ENCODE peak calls at places on chromosomes 2 and 18, in four cellular contexts. One of them, this sample, is unnamed. For H3K4me1, the result is how much of the 10 kb centered on the place peaks cover.

GRCh38 chr2:216315817-216316603 is 56.3 kb downstream of the MARCHF4 start:
- DNase-seq in tibial nerve: no peak
- DNase-seq in GM23338: peak
- DNase-seq in upper lobe of left lung: no peak
- DNase-seq in this sample: no peak

GRCh38 chr18:78813156-78813555 is 166.5 kb upstream of the SALL3 start:
- DNase-seq in GM23338: peak
- DNase-seq in upper lobe of left lung: no peak
- DNase-seq in tibial nerve: no peak
- DNase-seq in this sample: no peak

GRCh38 chr2:128746356-128746755 is 427.7 kb upstream of the HS6ST1 start:
- DNase-seq in GM23338: no peak
- DNase-seq in upper lobe of left lung: no peak
- DNase-seq in tibial nerve: no peak
- DNase-seq in this sample: no peak

GRCh38 chr2:190451561-190452176 is 43.5 kb downstream of the MFSD6 start:
- DNase-seq in tibial nerve: no peak
- DNase-seq in GM23338: no peak
- DNase-seq in upper lobe of left lung: no peak
- DNase-seq in this sample: no peak

GRCh38 chr2:178143481-178143880 is 31.2 kb downstream of the RBM45 start:
- DNase-seq in upper lobe of left lung: no peak
- DNase-seq in GM23338: no peak
- DNase-seq in tibial nerve: no peak
- DNase-seq in this sample: no peak

GRCh38 chr18:30675493-30675892 is 367.0 kb downstream of the DSC3 start:
- DNase-seq in tibial nerve: no peak
- DNase-seq in upper lobe of left lung: no peak
- DNase-seq in GM23338: no peak
- DNase-seq in this sample: no peak

GRCh38 chr2:152395132-152396024 is 60.4 kb downstream of the FMNL2 start:
- DNase-seq in GM23338: no peak
- DNase-seq in tibial nerve: no peak
- DNase-seq in upper lobe of left lung: no peak
- DNase-seq in this sample: no peak

GRCh38 chr2:26884486-26884885 is 36.6 kb downstream of the DPYSL5 start:
- DNase-seq in tibial nerve: no peak
- DNase-seq in upper lobe of left lung: no peak
- DNase-seq in GM23338: no peak
- DNase-seq in this sample: no peak

GRCh38 chr2:239292956-239293355 is 107.9 kb downstream of the HDAC4 start:
- DNase-seq in GM23338: no peak
- DNase-seq in upper lobe of left lung: no peak
- DNase-seq in tibial nerve: no peak
- DNase-seq in this sample: peak

GRCh38 chr2:207133862-207134519 is 31.8 kb downstream of the KLF7 start:
- DNase-seq in GM23338: peak
- DNase-seq in upper lobe of left lung: peak
- DNase-seq in tibial nerve: peak
- DNase-seq in this sample: peak

GRCh38 chr2:121034551-121034950 is 250.5 kb downstream of the TFCP2L1 start:
- DNase-seq in upper lobe of left lung: peak
- DNase-seq in GM23338: no peak
- DNase-seq in tibial nerve: no peak
- DNase-seq in this sample: peak

GRCh38 chr2:240917684-240918257 is 11.6 kb downstream of the CROCC2 start:
- DNase-seq in tibial nerve: no peak
- DNase-seq in upper lobe of left lung: peak
- DNase-seq in GM23338: no peak
- DNase-seq in this sample: peak

GRCh38 chr2:200259577-200259957 is 46.9 kb upstream of the SPATS2L start:
- DNase-seq in GM23338: no peak
- DNase-seq in upper lobe of left lung: no peak
- DNase-seq in tibial nerve: no peak
- DNase-seq in this sample: no peak

GRCh38 chr2:165563468-165564225 is 94.1 kb downstream of the CSRNP3 start:
- DNase-seq in GM23338: peak
- DNase-seq in upper lobe of left lung: no peak
- DNase-seq in tibial nerve: no peak
- DNase-seq in this sample: no peak

GRCh38 chr2:221574231-221574570 is 2.1 kb upstream of the EPHA4 start:
- DNase-seq in tibial nerve: no peak
- DNase-seq in GM23338: no peak
- DNase-seq in upper lobe of left lung: no peak
- DNase-seq in this sample: no peak

GRCh38 chr2:69067866-69068265 is 54.9 kb downstream of the ANTXR1 start:
- DNase-seq in GM23338: no peak
- DNase-seq in upper lobe of left lung: no peak
- DNase-seq in tibial nerve: no peak
- DNase-seq in this sample: no peak

GRCh38 chr2:1771626-1772280 is 27.4 kb upstream of the PXDN start:
- DNase-seq in GM23338: no peak
- DNase-seq in tibial nerve: no peak
- DNase-seq in upper lobe of left lung: no peak
- DNase-seq in this sample: no peak

GRCh38 chr2:111165084-111165483 is 44.4 kb downstream of the BCL2L11 start:
- DNase-seq in upper lobe of left lung: no peak
- DNase-seq in tibial nerve: no peak
- DNase-seq in GM23338: no peak
- DNase-seq in this sample: no peak

GRCh38 chr2:224359569-224359968 is 42.3 kb downstream of the FAM124B start:
- DNase-seq in GM23338: peak
- DNase-seq in tibial nerve: no peak
- DNase-seq in upper lobe of left lung: no peak
- DNase-seq in this sample: no peak

GRCh38 chr2:207135340-207135739 is 30.4 kb downstream of the KLF7 start:
- DNase-seq in GM23338: no peak
- DNase-seq in upper lobe of left lung: no peak
- DNase-seq in tibial nerve: no peak
- DNase-seq in this sample: no peak

GRCh38 chr18:77164026-77164425 is 31.4 kb upstream of the MBP start:
- DNase-seq in upper lobe of left lung: no peak
- DNase-seq in tibial nerve: no peak
- DNase-seq in GM23338: no peak
- DNase-seq in this sample: no peak

GRCh38 chr2:30511122-30512083 is 64.4 kb downstream of the LCLAT1 start:
- DNase-seq in tibial nerve: peak
- DNase-seq in GM23338: peak
- DNase-seq in upper lobe of left lung: peak
- DNase-seq in this sample: peak

GRCh38 chr2:205969584-205969983 is 116.4 kb downstream of the INO80D start:
- DNase-seq in tibial nerve: no peak
- DNase-seq in GM23338: no peak
- DNase-seq in upper lobe of left lung: no peak
- DNase-seq in this sample: no peak

GRCh38 chr18:4755848-4756247 is 300.7 kb upstream of the DLGAP1 start:
- DNase-seq in GM23338: no peak
- DNase-seq in upper lobe of left lung: no peak
- DNase-seq in tibial nerve: no peak
- DNase-seq in this sample: no peak

GRCh38 chr2:218927876-218928275 is 31.6 kb upstream of the CDK5R2 start:
- DNase-seq in GM23338: no peak
- DNase-seq in upper lobe of left lung: no peak
- DNase-seq in tibial nerve: no peak
- DNase-seq in this sample: no peak

GRCh38 chr2:187461294-187462261 is 13.5 kb upstream of the CALCRL start:
- DNase-seq in tibial nerve: no peak
- DNase-seq in upper lobe of left lung: no peak
- DNase-seq in GM23338: peak
- DNase-seq in this sample: no peak

GRCh38 chr2:206392118-206392517 is 51.2 kb upstream of the ADAM23 start:
- DNase-seq in tibial nerve: no peak
- DNase-seq in upper lobe of left lung: no peak
- DNase-seq in GM23338: peak
- DNase-seq in this sample: no peak

GRCh38 chr2:24970483-24971299 is 1.1 kb downstream of the DNAJC27 start:
- DNase-seq in tibial nerve: peak
- DNase-seq in upper lobe of left lung: no peak
- DNase-seq in GM23338: peak
- DNase-seq in this sample: no peak

GRCh38 chr2:10356459-10356851 is 53.8 kb downstream of the HPCAL1 start:
- DNase-seq in upper lobe of left lung: no peak
- DNase-seq in GM23338: no peak
- DNase-seq in tibial nerve: no peak
- DNase-seq in this sample: no peak

GRCh38 chr2:187150667-187151066 is 297.4 kb downstream of the CALCRL start:
- DNase-seq in GM23338: no peak
- DNase-seq in tibial nerve: no peak
- DNase-seq in upper lobe of left lung: no peak
- DNase-seq in this sample: no peak

GRCh38 chr2:208266641-208267335 is 733 bp downstream of the PIKFYVE start:
- DNase-seq in upper lobe of left lung: no peak
- DNase-seq in tibial nerve: no peak
- DNase-seq in GM23338: no peak
- DNase-seq in this sample: no peak

GRCh38 chr18:13223341-13224148 is 5.0 kb downstream of the LDLRAD4 start:
- DNase-seq in tibial nerve: no peak
- DNase-seq in upper lobe of left lung: no peak
- DNase-seq in GM23338: no peak
- DNase-seq in this sample: peak

GRCh38 chr18:8286303-8286702 is 322.9 kb upstream of the RAB12 start:
- DNase-seq in tibial nerve: no peak
- DNase-seq in upper lobe of left lung: peak
- DNase-seq in GM23338: no peak
- DNase-seq in this sample: no peak

GRCh38 chr18:8288447-8289213 is 320.6 kb upstream of the RAB12 start:
- DNase-seq in tibial nerve: no peak
- DNase-seq in upper lobe of left lung: no peak
- DNase-seq in GM23338: no peak
- DNase-seq in this sample: no peak

GRCh38 chr18:8287184-8287885 is 321.9 kb upstream of the RAB12 start:
- DNase-seq in upper lobe of left lung: no peak
- DNase-seq in GM23338: no peak
- DNase-seq in tibial nerve: no peak
- DNase-seq in this sample: no peak

GRCh38 chr18:8279931-8280330 is 329.3 kb upstream of the RAB12 start:
- DNase-seq in GM23338: no peak
- DNase-seq in tibial nerve: no peak
- DNase-seq in upper lobe of left lung: no peak
- DNase-seq in this sample: no peak

GRCh38 chr18:8283901-8284585 is 325.2 kb upstream of the RAB12 start:
- DNase-seq in GM23338: no peak
- DNase-seq in upper lobe of left lung: no peak
- DNase-seq in tibial nerve: no peak
- DNase-seq in this sample: no peak
- H3K4me3 ChIP-seq in GM23338: no peak
- H3K4me3 ChIP-seq in upper lobe of left lung: no peak
- H3K4me3 ChIP-seq in tibial nerve: no peak
- H3K4me3 ChIP-seq in this sample: no peak

DNA sequence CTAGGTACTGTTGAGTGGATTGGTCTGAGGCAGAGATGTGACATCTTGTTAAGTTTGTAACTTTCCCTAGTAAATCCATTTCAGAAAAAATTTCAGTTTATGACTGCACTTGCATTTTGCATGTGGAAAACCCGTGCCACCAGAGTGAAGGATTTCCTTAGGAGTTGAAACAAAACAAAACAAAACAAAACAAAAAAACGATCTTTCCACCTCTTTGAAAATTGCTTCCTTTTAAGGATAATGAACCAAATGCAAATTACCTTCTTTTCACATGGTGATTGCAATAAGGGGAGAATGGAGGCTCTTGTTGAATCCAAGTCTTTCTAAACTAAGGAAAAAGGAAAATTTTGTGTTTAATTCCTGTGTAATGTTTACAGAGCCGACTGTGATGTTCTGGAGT is 43.2 kb downstream of the PHLPP1 start:
- DNase-seq in tibial nerve: no peak
- DNase-seq in upper lobe of left lung: no peak
- DNase-seq in GM23338: peak
- DNase-seq in this sample: no peak
- TF ChIP-seq CTCF in tibial nerve: no peak
- TF ChIP-seq CTCF in upper lobe of left lung: no peak
- TF ChIP-seq CTCF in GM23338: no peak
- TF ChIP-seq CTCF in this sample: no peak

GRCh38 chr2:237429761-237430160 is 15.8 kb upstream of the COL6A3 start:
- DNase-seq in tibial nerve: no peak
- DNase-seq in upper lobe of left lung: peak
- DNase-seq in GM23338: no peak
- DNase-seq in this sample: no peak

GRCh38 chr2:237431856-237432255 is 17.9 kb upstream of the COL6A3 start:
- DNase-seq in GM23338: no peak
- DNase-seq in upper lobe of left lung: no peak
- DNase-seq in tibial nerve: no peak
- DNase-seq in this sample: no peak

GRCh38 chr2:237433920-237434319 is 20.0 kb upstream of the COL6A3 start:
- DNase-seq in upper lobe of left lung: no peak
- DNase-seq in GM23338: no peak
- DNase-seq in tibial nerve: no peak
- DNase-seq in this sample: no peak

GRCh38 chr2:237432484-237433092 is 18.6 kb upstream of the COL6A3 start:
- DNase-seq in tibial nerve: no peak
- DNase-seq in upper lobe of left lung: no peak
- DNase-seq in GM23338: no peak
- DNase-seq in this sample: no peak

DNA sequence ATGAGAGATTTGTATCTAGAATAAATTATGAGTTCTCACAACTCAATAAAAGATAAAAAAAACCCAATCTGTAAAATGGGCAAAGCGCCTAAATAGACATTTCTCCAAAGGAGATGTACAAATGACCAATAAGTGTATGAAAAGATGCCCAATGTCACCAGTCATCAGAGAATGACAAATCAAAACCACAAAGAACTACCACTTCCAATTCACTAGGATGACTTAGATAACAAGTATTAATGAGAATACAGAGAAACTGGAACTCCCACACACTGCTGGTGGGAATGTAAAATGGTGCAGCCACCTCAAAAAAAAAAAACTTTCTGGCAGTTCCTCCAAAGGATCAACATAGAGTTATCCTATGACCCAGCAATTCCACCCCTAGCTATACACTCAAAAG is 17.4 kb upstream of the COL6A3 start:
- DNase-seq in GM23338: no peak
- DNase-seq in upper lobe of left lung: no peak
- DNase-seq in tibial nerve: no peak
- DNase-seq in this sample: no peak
- H3K4me1 ChIP-seq in GM23338: under half
- H3K4me1 ChIP-seq in upper lobe of left lung: under half
- H3K4me1 ChIP-seq in tibial nerve: under half
- H3K4me1 ChIP-seq in this sample: under half

DNA sequence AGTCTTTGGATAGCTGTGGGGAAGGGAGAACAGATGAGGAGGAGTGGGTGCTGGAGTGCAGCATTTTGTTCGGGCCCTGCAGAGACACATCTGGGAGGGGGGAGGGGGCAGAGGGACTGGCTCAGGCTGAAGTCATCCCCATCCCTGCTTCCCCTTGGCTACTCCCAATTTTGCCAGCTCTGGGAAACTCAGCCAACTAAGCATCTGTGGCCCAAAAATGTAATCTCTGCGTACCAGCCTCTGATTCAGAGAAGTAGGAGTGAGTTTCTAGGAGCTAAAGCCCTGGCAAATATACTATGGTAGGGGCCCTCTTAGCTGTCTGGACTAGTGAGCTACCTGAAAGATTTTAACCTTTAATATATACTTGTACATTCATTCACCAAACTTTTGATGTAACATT is 214.4 kb downstream of the ZBTB7C start:
- DNase-seq in upper lobe of left lung: no peak
- DNase-seq in GM23338: no peak
- DNase-seq in tibial nerve: no peak
- DNase-seq in this sample: no peak
- H3K4me3 ChIP-seq in upper lobe of left lung: no peak
- H3K4me3 ChIP-seq in GM23338: no peak
- H3K4me3 ChIP-seq in tibial nerve: no peak
- H3K4me3 ChIP-seq in this sample: no peak

GRCh38 chr18:2926528-2926927 is 79.7 kb downstream of the EMILIN2 start:
- DNase-seq in upper lobe of left lung: no peak
- DNase-seq in GM23338: no peak
- DNase-seq in tibial nerve: no peak
- DNase-seq in this sample: no peak
- TF ChIP-seq CTCF in upper lobe of left lung: no peak
- TF ChIP-seq CTCF in GM23338: no peak
- TF ChIP-seq CTCF in tibial nerve: no peak
- TF ChIP-seq CTCF in this sample: no peak